ENCODE peak calls at places on chromosome 13, in eight cellular contexts. D is PC-3, V is progenitor cell of endocrine pancreas, L is AG04449, X is BJ, C is osteocyte, Q is endodermal cell, I is GM23338. E is an unnamed sample.
A peak's percentile ranks its signal among the peaks of the same experiment; 100 is the strongest.

GRCh38 chr13:27822873-27823311 is 30.6 kb downstream of the GSX1 start:
- DNase-seq in D (no peak), V (no peak), Q (no peak), X (no peak), C (no peak), I (peak; percentile 45), L (no peak), E (no peak)

GRCh38 chr13:63414247-63414646 is 1998.6 kb upstream of the PCDH20 start:
- DNase-seq in C (no peak), I (no peak), L (no peak), X (no peak), D (no peak), Q (no peak), V (no peak), E (no peak)

GRCh38 chr13:94764576-94765321 is 52.4 kb upstream of the SOX21 start:
- DNase-seq in X (no peak), D (no peak), L (no peak), I (no peak), Q (no peak), V (no peak), C (no peak), E (no peak)

GRCh38 chr13:70795484-70795883 is 687.2 kb upstream of the KLHL1 start:
- DNase-seq in V (no peak), D (peak; percentile 5), C (no peak), L (no peak), X (no peak), I (no peak), Q (no peak), E (no peak)

GRCh38 chr13:114054269-114054668 is 78.2 kb downstream of the RASA3 start:
- DNase-seq in D (no peak), X (no peak), V (no peak), Q (peak; percentile 81), I (no peak), L (no peak), C (no peak), E (no peak)

GRCh38 chr13:83549671-83550070 is 332.6 kb downstream of the SLITRK1 start:
- DNase-seq in D (no peak), Q (no peak), V (no peak), X (no peak), L (no peak), C (no peak), I (no peak), E (no peak)

GRCh38 chr13:23610187-23610576 is 40.0 kb downstream of the TNFRSF19 start:
- DNase-seq in I (no peak), Q (no peak), X (no peak), D (peak; percentile 69), V (no peak), L (no peak), C (no peak), E (no peak)

GRCh38 chr13:102721800-102722231 is 27.0 kb upstream of the METTL21C start:
- DNase-seq in L (peak; percentile 19), I (no peak), Q (no peak), X (peak; percentile 64), D (no peak), C (no peak), V (no peak), E (no peak)

GRCh38 chr13:33150146-33150545 is 133.9 kb downstream of the KL start:
- DNase-seq in V (no peak), L (no peak), D (peak; percentile 56), X (no peak), Q (no peak), C (no peak), I (no peak), E (no peak)

GRCh38 chr13:91894311-91894710 is 495.9 kb downstream of the GPC5 start:
- DNase-seq in V (no peak), D (no peak), Q (no peak), X (no peak), C (no peak), I (no peak), L (no peak), E (no peak)

GRCh38 chr13:74110053-74110452 is 24.2 kb downstream of the KLF12 start:
- DNase-seq in X (no peak), Q (no peak), L (no peak), C (no peak), D (no peak), I (no peak), V (no peak), E (no peak)

GRCh38 chr13:33968520-33969507 is 150.9 kb downstream of the RFC3 start:
- DNase-seq in X (no peak), Q (no peak), I (no peak), V (no peak), L (no peak), D (no peak), C (no peak), E (no peak)

GRCh38 chr13:50969691-50970090 is 60.1 kb downstream of the RNASEH2B start:
- DNase-seq in Q (peak; percentile 82), L (no peak), I (peak; percentile 77), V (no peak), C (no peak), D (no peak), X (no peak), E (no peak)

GRCh38 chr13:49113526-49114286 is 106.4 kb upstream of the MLNR start:
- DNase-seq in D (peak; percentile 21), X (no peak), L (no peak), Q (no peak), I (no peak), C (no peak), V (no peak), E (no peak)

GRCh38 chr13:84873951-84874350 is 925.3 kb downstream of the SLITRK6 start:
- DNase-seq in V (no peak), Q (no peak), D (no peak), I (no peak), C (no peak), L (no peak), X (no peak), E (no peak)

GRCh38 chr13:83414393-83414792 is 467.9 kb downstream of the SLITRK1 start:
- DNase-seq in L (no peak), X (no peak), D (no peak), I (no peak), C (no peak), Q (no peak), V (no peak), E (no peak)

GRCh38 chr13:79775830-79776229 is 294.9 kb downstream of the NDFIP2 start:
- DNase-seq in C (no peak), L (no peak), D (peak; percentile 73), I (peak; percentile 73), V (no peak), Q (peak; percentile 75), X (no peak), E (no peak)

GRCh38 chr13:106922384-106922783 is 354.4 kb upstream of the ARGLU1 start:
- DNase-seq in X (no peak), Q (no peak), V (no peak), L (no peak), I (no peak), C (no peak), D (no peak), E (no peak)
- TF ChIP-seq CTCF in X (no peak), Q (no peak), V (no peak), L (no peak), I (peak; percentile 24), C (no peak), D (no peak), E (no peak)

GRCh38 chr13:44819762-44820161 is 169.5 kb downstream of the NUFIP1 start:
- DNase-seq in X (no peak), I (no peak), V (no peak), D (no peak), Q (no peak), L (peak; percentile 33), C (no peak), E (no peak)

GRCh38 chr13:44819245-44819644 is 170.0 kb downstream of the NUFIP1 start:
- DNase-seq in I (no peak), L (peak; percentile 45), X (no peak), V (no peak), Q (peak; percentile 27), C (no peak), D (peak; percentile 84), E (no peak)

GRCh38 chr13:44818428-44818827 is 170.8 kb downstream of the NUFIP1 start:
- DNase-seq in D (peak; percentile 30), X (no peak), L (no peak), V (no peak), I (peak; percentile 79), Q (peak; percentile 69), C (no peak), E (peak; percentile 28)

GRCh38 chr13:44825951-44826350 is 163.3 kb downstream of the NUFIP1 start:
- DNase-seq in Q (no peak), X (no peak), L (no peak), D (no peak), I (no peak), C (no peak), V (no peak), E (no peak)

GRCh38 chr13:44822291-44822690 is 167.0 kb downstream of the NUFIP1 start:
- DNase-seq in D (no peak), Q (no peak), V (no peak), C (no peak), I (no peak), X (no peak), L (no peak), E (no peak)
- TF ChIP-seq CTCF in D (no peak), Q (no peak), V (no peak), C (no peak), I (no peak), X (no peak), L (no peak), E (no peak)

DNA sequence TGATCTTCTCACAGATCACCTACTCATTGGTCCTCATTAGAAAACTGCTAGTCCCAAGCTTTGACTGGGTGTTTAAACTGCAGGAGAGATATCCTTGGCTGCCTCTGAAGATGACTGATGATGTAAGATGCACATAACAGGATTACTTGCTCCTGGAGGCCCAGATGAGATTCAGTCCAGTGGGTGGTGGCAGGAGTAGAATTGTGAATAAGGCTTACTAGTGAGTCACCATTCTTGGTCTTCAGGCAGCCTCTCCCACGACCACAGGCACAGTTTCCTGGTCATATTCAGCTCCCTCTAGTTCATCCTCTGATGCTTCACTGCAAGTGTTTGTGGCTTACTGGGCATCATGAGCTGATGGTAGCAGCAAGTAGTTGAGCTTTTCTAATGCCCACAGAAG is 12.1 kb downstream of the SERTM1 start:
- DNase-seq in Q (no peak), L (no peak), I (no peak), V (no peak), D (peak; percentile 13), X (no peak), C (no peak), E (no peak)
- TF ChIP-seq CTCF in Q (no peak), L (no peak), I (no peak), V (no peak), D (no peak), X (no peak), C (no peak), E (no peak)

GRCh38 chr13:112967666-112968379 is 1.2 kb upstream of the MCF2L start:
- DNase-seq in X (no peak), I (no peak), D (no peak), V (no peak), Q (no peak), L (no peak), C (no peak), E (no peak)

GRCh38 chr13:112969692-112970338 is 801 bp downstream of the MCF2L start:
- DNase-seq in Q (no peak), D (no peak), X (no peak), I (no peak), L (no peak), V (no peak), C (no peak), E (no peak)

GRCh38 chr13:112966776-112967175 is 2.2 kb upstream of the MCF2L start:
- DNase-seq in X (no peak), L (no peak), D (no peak), V (no peak), C (no peak), Q (no peak), I (no peak), E (no peak)

GRCh38 chr13:112968910-112969691 is at the start of gene MCF2L:
- DNase-seq in L (no peak), V (no peak), D (peak; percentile 45), Q (peak; percentile 83), X (no peak), C (no peak), I (peak; percentile 73), E (peak; percentile 92)

GRCh38 chr13:112968380-112968909 is 569 bp upstream of the MCF2L start:
- DNase-seq in C (no peak), L (no peak), Q (peak; percentile 79), V (peak; percentile 41), I (peak; percentile 62), X (no peak), D (peak; percentile 41), E (no peak)
- TF ChIP-seq CTCF in C (no peak), L (no peak), Q (peak; percentile 66), V (peak; percentile 55), I (no peak), X (no peak), D (no peak), E (no peak)

E was measured in D721Med.